ENCODE peak calls at places on chromosomes 4 and X, in ten cellular contexts. K is neural progenitor cell, X is heart left ventricle, W is AG04449, D is GM12865, N is fibroblast of lung, T is foreskin fibroblast, A is kidney epithelial cell, U is IMR-90, E is psoas muscle. P is an unnamed sample.

GRCh38 chrX:65035451-65035779 is 59.2 kb upstream of the ZC4H2 start:
- DNase-seq in K (peak; percentile 65), X (peak; percentile 22), W (no peak), D (no peak), N (peak; percentile 3), T (peak; percentile 53), A (no peak), U (peak; percentile 21), E (peak; percentile 43), P (no peak)

GRCh38 chrX:34900691-34901090 is 41.9 kb upstream of the FAM47B start:
- DNase-seq in K (no peak), X (no peak), W (no peak), D (no peak), N (peak; percentile 31), T (no peak), A (no peak), U (peak; percentile 15), E (no peak), P (no peak)

GRCh38 chrX:136185409-136186022 is 38.2 kb downstream of the FHL1 start:
- DNase-seq in K (no peak), X (no peak), W (no peak), D (no peak), N (peak; percentile 58), T (peak; percentile 68), A (no peak), U (peak; percentile 47), E (no peak), P (no peak)

GRCh38 chrX:152600853-152601635 is 36.7 kb upstream of the GABRQ start:
- DNase-seq in K (peak; percentile 75), X (no peak), W (no peak), D (no peak), N (peak; percentile 20), T (no peak), A (no peak), U (no peak), E (no peak), P (no peak)

GRCh38 chr4:6177587-6178197 is 22.7 kb downstream of the JAKMIP1 start:
- DNase-seq in K (no peak), X (no peak), W (no peak), D (peak; percentile 89), N (no peak), T (no peak), A (no peak), U (no peak), E (no peak), P (no peak)

GRCh38 chrX:153412746-153413720 is 1.8 kb downstream of the ZFP92 start:
- DNase-seq in K (peak; percentile 18), X (no peak), W (no peak), D (no peak), N (no peak), T (no peak), A (no peak), U (no peak), E (no peak), P (no peak)

GRCh38 chrX:86724277-86724676 is 576.0 kb downstream of the DACH2 start:
- DNase-seq in K (no peak), X (no peak), W (no peak), D (no peak), N (no peak), T (no peak), A (no peak), U (no peak), E (no peak), P (no peak)

GRCh38 chr4:108008721-108009120 is 19.0 kb downstream of the HADH start:
- DNase-seq in K (no peak), X (no peak), W (peak; percentile 34), D (no peak), N (peak; percentile 68), T (peak; percentile 82), A (no peak), U (peak; percentile 81), E (no peak), P (no peak)

GRCh38 chrX:144531877-144532276 is 648.0 kb downstream of the UBE2NL start:
- DNase-seq in K (no peak), X (no peak), W (no peak), D (no peak), N (no peak), T (no peak), A (no peak), U (no peak), E (no peak), P (no peak)

GRCh38 chrX:115892056-115892708 is 278.4 kb upstream of the AGTR2 start:
- DNase-seq in K (no peak), X (no peak), W (no peak), D (no peak), N (no peak), T (no peak), A (no peak), U (no peak), E (peak; percentile 23), P (no peak)

GRCh38 chrX:115895678-115896329 is 274.7 kb upstream of the AGTR2 start:
- DNase-seq in K (no peak), X (no peak), W (no peak), D (no peak), N (no peak), T (no peak), A (no peak), U (no peak), E (peak; percentile 38), P (no peak)

GRCh38 chrX:115896362-115896761 is 274.2 kb upstream of the AGTR2 start:
- DNase-seq in K (no peak), X (no peak), W (no peak), D (no peak), N (no peak), T (no peak), A (no peak), U (no peak), E (peak; percentile 13), P (no peak)

GRCh38 chrX:115894087-115894486 is 276.5 kb upstream of the AGTR2 start:
- DNase-seq in K (peak; percentile 13), X (no peak), W (no peak), D (peak; percentile 47), N (peak; percentile 9), T (no peak), A (no peak), U (peak; percentile 33), E (peak; percentile 53), P (peak; percentile 13)

DNA sequence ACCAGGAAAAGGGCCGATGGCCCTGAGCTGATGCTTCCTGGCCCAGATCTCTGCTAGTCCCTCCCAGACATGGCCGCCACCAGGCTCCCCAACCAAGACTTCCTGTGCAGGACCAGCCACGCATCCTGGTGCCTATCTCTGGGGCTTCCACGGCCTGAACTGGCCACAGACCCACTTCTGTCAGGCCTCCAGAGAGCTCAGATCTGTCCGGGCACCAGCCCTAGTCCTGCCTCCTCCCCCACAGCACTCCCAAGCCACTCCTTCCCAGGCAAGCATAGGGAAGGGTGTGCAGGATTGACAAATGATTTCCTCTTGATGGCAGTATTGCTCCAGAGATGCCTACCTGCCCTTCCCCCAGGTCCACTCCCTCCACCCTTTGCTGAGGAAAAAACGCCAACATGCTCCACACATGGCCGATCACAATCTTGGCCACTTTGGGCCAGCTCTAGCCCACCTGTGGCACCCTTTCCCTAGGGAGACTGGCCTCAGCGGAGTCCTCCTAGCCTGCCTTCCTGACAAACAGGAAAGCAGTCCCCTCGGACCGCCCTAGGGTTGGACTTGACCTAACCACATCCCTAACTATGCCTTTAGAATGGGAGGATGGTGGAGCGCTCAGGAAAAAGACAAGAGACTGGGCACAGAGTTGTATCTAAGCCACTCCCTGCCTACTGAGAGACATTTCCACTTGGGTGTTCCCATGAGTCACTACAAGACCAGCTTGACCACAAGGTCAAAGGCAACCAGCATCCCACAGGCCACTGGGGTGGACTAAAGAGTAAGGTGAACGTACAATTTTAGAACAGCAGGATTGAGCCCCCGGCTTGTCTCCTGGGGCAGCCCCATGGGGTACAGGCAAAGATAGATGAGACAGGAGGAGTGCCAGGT is 277.5 kb upstream of the AGTR2 start:
- DNase-seq in K (peak; percentile 62), X (peak; percentile 60), W (no peak), D (peak; percentile 48), N (peak; percentile 48), T (peak; percentile 22), A (peak; percentile 29), U (peak; percentile 54), E (peak; percentile 77), P (peak; percentile 35)
- H3K4me3 ChIP-seq in K (no peak overlapping the region), X (peak overlapping the region; percentile 40), W (no peak overlapping the region), D (no peak overlapping the region), N (no peak overlapping the region), T (no peak overlapping the region), A (peak overlapping the region; percentile 17), U (peak overlapping the region; percentile 25), E (peak overlapping the region; percentile 64), P (peak overlapping the region; percentile 44)

DNA sequence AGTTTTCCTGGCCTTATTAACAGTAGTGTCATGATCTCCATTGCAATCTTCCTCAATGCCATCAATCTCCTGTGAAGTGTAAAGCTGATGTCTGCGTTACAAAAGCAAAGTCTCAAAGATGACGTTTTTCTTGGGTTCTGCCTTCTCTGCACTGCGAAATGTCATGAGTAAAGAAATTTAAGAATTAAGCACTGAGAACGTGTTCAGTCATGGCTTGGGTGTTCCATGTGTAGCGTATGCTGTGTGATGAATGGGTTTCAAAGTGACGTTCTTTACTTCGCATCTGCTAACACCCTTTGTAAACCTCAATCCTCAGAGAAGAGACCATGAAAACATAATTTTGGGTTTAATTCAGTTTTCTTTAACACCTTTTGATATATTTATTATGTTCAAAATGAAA is 1.0 kb downstream of the NAP1L5 start:
- DNase-seq in K (no peak), X (no peak), W (no peak), D (no peak), N (peak; percentile 29), T (peak; percentile 29), A (no peak), U (peak; percentile 23), E (no peak), P (no peak)
- H3K4me3 ChIP-seq in K (peak overlapping the region; percentile 73), X (peak overlapping the region; percentile 67), W (peak overlapping the region; percentile 63), D (no peak overlapping the region), N (peak overlapping the region; percentile 63), T (peak overlapping the region; percentile 67), A (no peak overlapping the region), U (peak overlapping the region; percentile 37), E (peak overlapping the region; percentile 77), P (peak overlapping the region; percentile 72)

DNA sequence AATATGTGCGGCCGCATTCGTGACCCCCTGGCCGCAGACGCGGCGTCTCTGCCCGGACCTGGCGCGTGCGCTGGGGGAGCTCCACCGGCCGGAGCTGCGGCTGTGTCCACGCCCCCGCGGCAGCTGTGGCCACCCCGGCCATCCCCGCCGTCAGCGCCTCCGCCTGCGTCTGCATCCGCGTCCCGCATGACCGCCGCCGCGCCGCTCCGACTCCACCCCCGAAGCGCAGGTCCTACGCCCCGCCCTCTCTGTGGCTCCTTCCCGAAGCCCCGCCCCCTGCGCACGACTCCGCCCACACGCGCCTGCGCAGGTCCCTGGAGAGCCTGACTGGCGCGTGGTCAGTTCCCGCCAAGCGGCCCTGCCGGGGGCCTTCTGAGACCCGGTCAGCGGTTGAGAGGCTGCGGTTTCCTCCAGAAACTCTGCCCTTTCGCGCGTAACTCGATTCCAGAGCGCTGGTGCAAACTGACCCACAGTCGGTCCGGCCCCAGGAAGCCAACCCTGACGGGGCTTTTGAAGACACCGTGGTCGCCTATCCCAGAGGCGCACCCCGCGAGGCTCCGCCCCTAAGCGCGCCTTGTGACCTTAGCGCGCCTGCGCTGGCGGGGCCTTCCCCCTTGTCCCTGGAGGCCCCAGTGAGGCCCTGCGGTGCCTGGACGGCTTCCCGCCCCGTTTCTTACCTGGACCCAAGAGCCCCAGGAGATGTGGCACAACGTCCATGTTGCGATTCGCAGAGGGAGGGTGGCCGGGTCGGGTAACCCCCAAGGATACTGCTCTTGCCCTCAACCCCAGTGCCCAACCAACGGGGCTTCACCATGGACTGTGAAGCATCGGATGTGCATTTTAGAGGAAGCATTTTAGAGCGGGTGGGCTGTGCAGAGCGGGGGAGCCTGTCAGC is at the start of gene LAGE3:
- DNase-seq in K (peak; percentile 92), X (peak; percentile 94), W (peak; percentile 26), D (peak; percentile 95), N (peak; percentile 84), T (peak; percentile 95), A (no peak), U (peak; percentile 84), E (peak; percentile 97), P (peak; percentile 40)
- H3K4me3 ChIP-seq in K (peak within 1 kb of the TSS; percentile 51), X (peak within 1 kb of the TSS; percentile 57), W (peak within 1 kb of the TSS; percentile 63), D (peak within 1 kb of the TSS; percentile 61), N (peak within 1 kb of the TSS; percentile 59), T (peak within 1 kb of the TSS; percentile 50), A (peak within 1 kb of the TSS; percentile 48), U (peak within 1 kb of the TSS; percentile 52), E (peak within 1 kb of the TSS; percentile 64), P (peak within 1 kb of the TSS; percentile 38)

GRCh38 chr4:145507636-145508035 is 26.0 kb downstream of the SMAD1 start:
- DNase-seq in K (no peak), X (no peak), W (no peak), D (no peak), N (peak; percentile 63), T (no peak), A (no peak), U (peak; percentile 56), E (no peak), P (no peak)
- H3K4me3 ChIP-seq in K (no peak overlapping the region), X (no peak overlapping the region), W (no peak overlapping the region), D (peak overlapping the region; percentile 15), N (no peak overlapping the region), T (no peak overlapping the region), A (no peak overlapping the region), U (no peak overlapping the region), E (no peak overlapping the region), P (no peak overlapping the region)

P was measured in AG09309.